ENCODE peak calls at places on chromosomes 6 and 20, in ten cellular contexts. One of them, this sample, is unnamed. For H3K9me3, the result is how much of the 10 kb centered on the place peaks cover.

GRCh38 chr20:50958733-50959542 is at the start of gene MOCS3:
- DNase-seq in fibroblast of lung: peak
- DNase-seq in CD8-positive, alpha-beta T cell: peak
- DNase-seq in transverse colon: peak
- DNase-seq in cardiac muscle cell: peak
- DNase-seq in testis: peak
- DNase-seq in spleen: peak
- DNase-seq in hepatocyte: peak
- DNase-seq in breast epithelium: peak
- DNase-seq in psoas muscle: peak
- DNase-seq in this sample: peak

GRCh38 chr20:5848711-5849505 is 98.7 kb downstream of the SHLD1 start:
- DNase-seq in fibroblast of lung: peak
- DNase-seq in CD8-positive, alpha-beta T cell: no peak
- DNase-seq in transverse colon: no peak
- DNase-seq in cardiac muscle cell: no peak
- DNase-seq in testis: no peak
- DNase-seq in spleen: no peak
- DNase-seq in hepatocyte: no peak
- DNase-seq in breast epithelium: no peak
- DNase-seq in psoas muscle: no peak
- DNase-seq in this sample: no peak

GRCh38 chr6:104956663-104957294 is at the start of gene LIN28B:
- DNase-seq in fibroblast of lung: no peak
- DNase-seq in CD8-positive, alpha-beta T cell: no peak
- DNase-seq in transverse colon: no peak
- DNase-seq in cardiac muscle cell: peak
- DNase-seq in testis: no peak
- DNase-seq in spleen: no peak
- DNase-seq in hepatocyte: no peak
- DNase-seq in breast epithelium: no peak
- DNase-seq in psoas muscle: no peak
- DNase-seq in this sample: no peak

GRCh38 chr6:10403385-10404106 is 11.3 kb downstream of the TFAP2A start:
- DNase-seq in fibroblast of lung: peak
- DNase-seq in CD8-positive, alpha-beta T cell: no peak
- DNase-seq in transverse colon: no peak
- DNase-seq in cardiac muscle cell: no peak
- DNase-seq in testis: no peak
- DNase-seq in spleen: no peak
- DNase-seq in hepatocyte: peak
- DNase-seq in breast epithelium: no peak
- DNase-seq in psoas muscle: no peak
- DNase-seq in this sample: no peak

GRCh38 chr6:130559166-130559565 is 193.3 kb downstream of the TMEM200A start:
- DNase-seq in fibroblast of lung: no peak
- DNase-seq in CD8-positive, alpha-beta T cell: no peak
- DNase-seq in transverse colon: no peak
- DNase-seq in cardiac muscle cell: no peak
- DNase-seq in testis: no peak
- DNase-seq in spleen: no peak
- DNase-seq in hepatocyte: no peak
- DNase-seq in breast epithelium: no peak
- DNase-seq in psoas muscle: no peak
- DNase-seq in this sample: no peak

GRCh38 chr20:16821211-16822089 is 73.3 kb downstream of the OTOR start:
- DNase-seq in fibroblast of lung: peak
- DNase-seq in CD8-positive, alpha-beta T cell: no peak
- DNase-seq in transverse colon: peak
- DNase-seq in cardiac muscle cell: peak
- DNase-seq in testis: peak
- DNase-seq in spleen: no peak
- DNase-seq in hepatocyte: peak
- DNase-seq in breast epithelium: no peak
- DNase-seq in psoas muscle: no peak
- DNase-seq in this sample: no peak

GRCh38 chr20:19210426-19211155 is 1.9 kb upstream of the SLC24A3 start:
- DNase-seq in fibroblast of lung: no peak
- DNase-seq in CD8-positive, alpha-beta T cell: no peak
- DNase-seq in transverse colon: no peak
- DNase-seq in cardiac muscle cell: no peak
- DNase-seq in testis: no peak
- DNase-seq in spleen: no peak
- DNase-seq in hepatocyte: no peak
- DNase-seq in breast epithelium: no peak
- DNase-seq in psoas muscle: no peak
- DNase-seq in this sample: no peak

GRCh38 chr6:65199683-65200082 is 507.3 kb downstream of the EYS start:
- DNase-seq in fibroblast of lung: peak
- DNase-seq in CD8-positive, alpha-beta T cell: no peak
- DNase-seq in transverse colon: no peak
- DNase-seq in cardiac muscle cell: no peak
- DNase-seq in testis: no peak
- DNase-seq in spleen: no peak
- DNase-seq in hepatocyte: no peak
- DNase-seq in breast epithelium: no peak
- DNase-seq in psoas muscle: no peak
- DNase-seq in this sample: no peak

GRCh38 chr6:34143884-34144580 is 1.9 kb downstream of the GRM4 start:
- DNase-seq in fibroblast of lung: no peak
- DNase-seq in CD8-positive, alpha-beta T cell: peak
- DNase-seq in transverse colon: no peak
- DNase-seq in cardiac muscle cell: peak
- DNase-seq in testis: peak
- DNase-seq in spleen: peak
- DNase-seq in hepatocyte: peak
- DNase-seq in breast epithelium: no peak
- DNase-seq in psoas muscle: no peak
- DNase-seq in this sample: peak

GRCh38 chr6:142855877-142856606 is 88.9 kb downstream of the HIVEP2 start:
- DNase-seq in fibroblast of lung: no peak
- DNase-seq in CD8-positive, alpha-beta T cell: no peak
- DNase-seq in transverse colon: no peak
- DNase-seq in cardiac muscle cell: no peak
- DNase-seq in testis: no peak
- DNase-seq in spleen: no peak
- DNase-seq in hepatocyte: no peak
- DNase-seq in breast epithelium: no peak
- DNase-seq in psoas muscle: no peak
- DNase-seq in this sample: no peak

GRCh38 chr6:18515767-18516166 is 128.6 kb downstream of the RNF144B start:
- DNase-seq in fibroblast of lung: no peak
- DNase-seq in CD8-positive, alpha-beta T cell: no peak
- DNase-seq in transverse colon: no peak
- DNase-seq in cardiac muscle cell: no peak
- DNase-seq in testis: no peak
- DNase-seq in spleen: no peak
- DNase-seq in hepatocyte: no peak
- DNase-seq in breast epithelium: no peak
- DNase-seq in psoas muscle: no peak
- DNase-seq in this sample: no peak

GRCh38 chr20:34916774-34917354 is 38.7 kb downstream of the GSS start:
- DNase-seq in fibroblast of lung: no peak
- DNase-seq in CD8-positive, alpha-beta T cell: no peak
- DNase-seq in transverse colon: peak
- DNase-seq in cardiac muscle cell: no peak
- DNase-seq in testis: no peak
- DNase-seq in spleen: no peak
- DNase-seq in hepatocyte: no peak
- DNase-seq in breast epithelium: no peak
- DNase-seq in psoas muscle: no peak
- DNase-seq in this sample: no peak

GRCh38 chr6:13478525-13478962 is 8.9 kb downstream of the GFOD1 start:
- DNase-seq in fibroblast of lung: no peak
- DNase-seq in CD8-positive, alpha-beta T cell: no peak
- DNase-seq in transverse colon: no peak
- DNase-seq in cardiac muscle cell: no peak
- DNase-seq in testis: no peak
- DNase-seq in spleen: no peak
- DNase-seq in hepatocyte: no peak
- DNase-seq in breast epithelium: no peak
- DNase-seq in psoas muscle: no peak
- DNase-seq in this sample: no peak

GRCh38 chr6:21639316-21639715 is 45.8 kb downstream of the SOX4 start:
- DNase-seq in fibroblast of lung: no peak
- DNase-seq in CD8-positive, alpha-beta T cell: no peak
- DNase-seq in transverse colon: no peak
- DNase-seq in cardiac muscle cell: no peak
- DNase-seq in testis: no peak
- DNase-seq in spleen: no peak
- DNase-seq in hepatocyte: no peak
- DNase-seq in breast epithelium: no peak
- DNase-seq in psoas muscle: no peak
- DNase-seq in this sample: no peak
- H3K9me3 ChIP-seq in fibroblast of lung: under half
- H3K9me3 ChIP-seq in CD8-positive, alpha-beta T cell: under half
- H3K9me3 ChIP-seq in transverse colon: under half
- H3K9me3 ChIP-seq in cardiac muscle cell: under half
- H3K9me3 ChIP-seq in testis: under half
- H3K9me3 ChIP-seq in spleen: under half
- H3K9me3 ChIP-seq in hepatocyte: under half
- H3K9me3 ChIP-seq in breast epithelium: under half
- H3K9me3 ChIP-seq in psoas muscle: under half
- H3K9me3 ChIP-seq in this sample: under half

DNA sequence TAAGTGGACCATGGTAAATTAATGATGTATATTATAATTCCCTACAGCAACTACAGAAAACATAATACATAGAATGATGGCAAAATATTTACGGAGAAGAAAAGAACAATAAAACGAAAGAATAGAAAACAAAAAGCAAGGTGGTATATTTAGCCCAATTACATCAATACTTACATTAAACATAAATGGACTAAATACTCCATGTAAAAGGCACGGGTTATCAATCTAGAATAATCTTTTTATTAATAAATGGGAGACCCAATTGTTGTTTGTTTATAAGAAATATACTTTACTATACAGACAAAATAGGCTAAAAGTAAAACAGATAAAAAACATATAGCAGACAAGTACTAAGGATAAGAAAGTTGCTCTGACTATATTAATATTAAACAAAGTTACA is 137.2 kb downstream of the TASP1 start:
- DNase-seq in fibroblast of lung: no peak
- DNase-seq in CD8-positive, alpha-beta T cell: no peak
- DNase-seq in transverse colon: no peak
- DNase-seq in cardiac muscle cell: no peak
- DNase-seq in testis: no peak
- DNase-seq in spleen: no peak
- DNase-seq in hepatocyte: no peak
- DNase-seq in breast epithelium: no peak
- DNase-seq in psoas muscle: no peak
- DNase-seq in this sample: no peak
- H3K9me3 ChIP-seq in fibroblast of lung: under half
- H3K9me3 ChIP-seq in CD8-positive, alpha-beta T cell: under half
- H3K9me3 ChIP-seq in transverse colon: under half
- H3K9me3 ChIP-seq in cardiac muscle cell: under half
- H3K9me3 ChIP-seq in testis: under half
- H3K9me3 ChIP-seq in spleen: half or more
- H3K9me3 ChIP-seq in hepatocyte: under half
- H3K9me3 ChIP-seq in breast epithelium: under half
- H3K9me3 ChIP-seq in psoas muscle: under half
- H3K9me3 ChIP-seq in this sample: under half

GRCh38 chr6:84967965-84968364 is 203.6 kb upstream of the TBX18 start:
- DNase-seq in fibroblast of lung: no peak
- DNase-seq in CD8-positive, alpha-beta T cell: no peak
- DNase-seq in transverse colon: no peak
- DNase-seq in cardiac muscle cell: no peak
- DNase-seq in testis: no peak
- DNase-seq in spleen: no peak
- DNase-seq in hepatocyte: no peak
- DNase-seq in breast epithelium: no peak
- DNase-seq in psoas muscle: no peak
- DNase-seq in this sample: no peak
- H3K9me3 ChIP-seq in fibroblast of lung: under half
- H3K9me3 ChIP-seq in CD8-positive, alpha-beta T cell: under half
- H3K9me3 ChIP-seq in transverse colon: under half
- H3K9me3 ChIP-seq in cardiac muscle cell: under half
- H3K9me3 ChIP-seq in testis: under half
- H3K9me3 ChIP-seq in spleen: under half
- H3K9me3 ChIP-seq in hepatocyte: under half
- H3K9me3 ChIP-seq in breast epithelium: under half
- H3K9me3 ChIP-seq in psoas muscle: under half
- H3K9me3 ChIP-seq in this sample: under half

DNA sequence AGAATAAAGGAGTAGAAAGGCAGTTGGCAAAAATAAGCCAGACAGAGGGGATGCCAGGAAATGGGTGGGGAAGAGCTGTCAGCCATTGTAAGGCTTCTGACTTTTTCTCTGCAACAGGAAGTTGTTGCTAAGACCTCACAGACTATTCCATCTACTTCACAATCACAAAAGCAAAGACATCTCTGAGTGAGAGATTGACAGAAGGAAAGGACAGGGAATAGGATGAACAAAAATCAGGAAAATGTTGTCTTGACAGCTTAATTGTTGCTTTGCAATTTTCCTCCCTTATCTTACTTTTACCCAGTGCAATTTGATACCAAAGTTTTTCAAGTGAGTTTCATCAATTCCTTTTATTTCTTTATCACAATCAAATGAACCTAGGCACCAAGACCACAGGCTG is 291.2 kb downstream of the CBLN4 start:
- DNase-seq in fibroblast of lung: no peak
- DNase-seq in CD8-positive, alpha-beta T cell: no peak
- DNase-seq in transverse colon: no peak
- DNase-seq in cardiac muscle cell: no peak
- DNase-seq in testis: no peak
- DNase-seq in spleen: no peak
- DNase-seq in hepatocyte: no peak
- DNase-seq in breast epithelium: no peak
- DNase-seq in psoas muscle: no peak
- DNase-seq in this sample: no peak
- H3K9me3 ChIP-seq in fibroblast of lung: under half
- H3K9me3 ChIP-seq in CD8-positive, alpha-beta T cell: under half
- H3K9me3 ChIP-seq in transverse colon: under half
- H3K9me3 ChIP-seq in cardiac muscle cell: under half
- H3K9me3 ChIP-seq in testis: under half
- H3K9me3 ChIP-seq in spleen: under half
- H3K9me3 ChIP-seq in hepatocyte: under half
- H3K9me3 ChIP-seq in breast epithelium: under half
- H3K9me3 ChIP-seq in psoas muscle: under half
- H3K9me3 ChIP-seq in this sample: under half

This sample was measured in T-helper 17 cell.